ENCODE peak calls at places on chromosomes 1 and 21, in five cellular contexts. C is Karpas-422, U is IMR-90, R is osteoblast, P is fibroblast of lung. I is an unnamed sample.

GRCh38 chr1:88946845-88947244 is 45.6 kb downstream of the KYAT3 start:
- DNase-seq in R (peak), C (no peak), P (peak), U (peak), I (no peak)

GRCh38 chr1:109759513-109760334 is 4.0 kb downstream of the EPS8L3 start:
- DNase-seq in U (no peak), P (no peak), R (peak), C (peak), I (no peak)

GRCh38 chr1:115771847-115772457 is 3.4 kb upstream of the CASQ2 start:
- DNase-seq in R (peak), C (peak), P (peak), U (peak), I (peak)

GRCh38 chr1:113053344-113054138 is 19.5 kb upstream of the LRIG2 start:
- DNase-seq in C (no peak), U (no peak), P (no peak), R (no peak), I (no peak)

GRCh38 chr1:205294175-205294913 is 27.2 kb downstream of the NUAK2 start:
- DNase-seq in C (no peak), P (peak), U (peak), R (peak), I (peak)

GRCh38 chr1:26035959-26036755 is 9.8 kb downstream of the SLC30A2 start:
- DNase-seq in P (peak), R (peak), C (peak), U (peak), I (peak)

GRCh38 chr21:46317710-46318463 is 5.8 kb downstream of the C21orf58 start:
- DNase-seq in P (no peak), C (no peak), R (peak), U (no peak), I (peak)

GRCh38 chr1:12435639-12436344 is 182.2 kb downstream of the DHRS3 start:
- DNase-seq in C (no peak), R (no peak), P (peak), U (peak), I (no peak)

GRCh38 chr21:29302340-29302991 is 3.7 kb downstream of the BACH1 start:
- DNase-seq in U (peak), P (peak), C (no peak), R (peak), I (no peak)

GRCh38 chr21:29303301-29303700 is 4.6 kb downstream of the BACH1 start:
- DNase-seq in U (no peak), C (no peak), R (no peak), P (no peak), I (no peak)

GRCh38 chr21:29300547-29301138 is 1.9 kb downstream of the BACH1 start:
- DNase-seq in U (peak), R (peak), C (peak), P (peak), I (no peak)

GRCh38 chr21:29299906-29300546 is 1.3 kb downstream of the BACH1 start:
- DNase-seq in U (peak), R (peak), P (peak), C (peak), I (peak)

GRCh38 chr21:29301703-29302102 is 3.0 kb downstream of the BACH1 start:
- DNase-seq in U (no peak), P (no peak), R (no peak), C (no peak), I (no peak)
- H3K4me3 ChIP-seq in U (peak), P (peak), R (peak), C (peak), I (no peak)

GRCh38 chr21:42118901-42119300 is 47.8 kb downstream of the UMODL1 start:
- DNase-seq in P (peak), R (no peak), U (peak), C (peak), I (no peak)
- H3K4me2 ChIP-seq in P (no peak), R (no peak), U (no peak), C (peak), I (no peak)

GRCh38 chr1:169708633-169709032 is 2.8 kb downstream of the SELL start:
- DNase-seq in R (no peak), C (no peak), U (no peak), P (no peak), I (no peak)

GRCh38 chr1:169712309-169712631 is 850 bp upstream of the SELL start:
- DNase-seq in C (no peak), R (no peak), U (no peak), P (no peak), I (no peak)

GRCh38 chr1:169707917-169708604 is 3.4 kb downstream of the SELL start:
- DNase-seq in U (no peak), P (no peak), R (no peak), C (no peak), I (no peak)

GRCh38 chr1:169711469-169712308 is at the start of gene SELL:
- DNase-seq in P (peak), C (peak), R (no peak), U (peak), I (peak)
- H3K4me3 ChIP-seq in P (peak), C (no peak), R (peak), U (peak), I (no peak)

DNA sequence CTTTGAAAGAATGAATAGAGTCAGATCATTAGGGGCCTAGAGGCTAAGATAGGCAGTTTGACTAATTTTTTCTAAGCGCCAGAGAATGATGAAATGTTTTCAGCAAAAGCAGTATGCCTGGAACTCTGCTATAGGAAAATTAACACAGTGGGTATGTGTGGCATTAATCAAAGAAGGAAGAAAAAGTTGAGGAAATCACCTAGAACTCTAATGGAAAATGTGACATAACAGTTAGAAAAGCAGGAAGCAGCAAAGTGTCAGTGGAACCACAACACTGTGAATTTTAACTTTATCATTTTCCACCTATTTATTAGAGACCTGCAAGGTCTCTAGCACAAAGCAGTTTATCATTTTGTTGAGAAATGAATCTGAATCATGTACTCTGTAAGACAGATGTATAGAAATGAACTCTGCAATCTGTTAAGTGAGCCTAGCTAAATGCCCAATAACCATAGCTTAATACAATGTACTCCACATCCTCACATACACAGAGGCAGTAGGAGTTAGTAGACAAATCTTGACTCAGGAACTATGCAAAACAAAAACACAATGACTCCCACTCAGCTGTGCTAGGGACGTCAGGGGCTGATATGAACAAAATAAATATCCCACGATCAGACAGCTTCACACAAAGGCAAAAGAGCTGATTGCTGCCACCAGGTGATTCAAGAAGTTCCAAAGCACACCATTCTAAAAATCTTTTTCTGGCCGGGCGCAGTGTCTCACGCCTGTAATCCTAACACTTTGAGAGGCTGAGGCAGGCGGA is 500.7 kb upstream of the NFIA start:
- DNase-seq in U (no peak), P (peak), C (no peak), R (no peak), I (no peak)
- H3K4me2 ChIP-seq in U (no peak), P (no peak), C (no peak), R (no peak), I (no peak)